ENCODE peak calls at places on chromosomes 11 and 22, in nine cellular contexts. O is IMR-90, E is BJ, Z is sigmoid colon, M is NB4, J is cardiac fibroblast, Y is GM06990, Q is A549, W is foreskin fibroblast. S is an unnamed sample.

GRCh38 chr11:2097998-2098690 is 41.0 kb downstream of the IGF2 start:
- DNase-seq in O (no peak), E (no peak), Z (peak), M (no peak), J (no peak), Y (no peak), Q (no peak), W (no peak), S (no peak)

GRCh38 chr11:110434952-110435779 is 5.4 kb downstream of the FDX1 start:
- DNase-seq in O (no peak), E (no peak), Z (no peak), M (no peak), J (peak), Y (no peak), Q (no peak), W (no peak), S (peak)

GRCh38 chr11:97732011-97732632 is 1288.6 kb upstream of the CNTN5 start:
- DNase-seq in O (no peak), E (no peak), Z (no peak), M (no peak), J (no peak), Y (no peak), Q (no peak), W (no peak), S (no peak)

GRCh38 chr11:13463779-13464290 is 813 bp upstream of the BTBD10 start:
- DNase-seq in O (no peak), E (no peak), Z (no peak), M (peak), J (no peak), Y (no peak), Q (peak), W (peak), S (peak)

GRCh38 chr22:41078975-41079374 is 13.4 kb upstream of the EP300 start:
- DNase-seq in O (no peak), E (no peak), Z (no peak), M (no peak), J (no peak), Y (no peak), Q (no peak), W (no peak), S (no peak)

GRCh38 chr22:22687638-22688500 is 43.5 kb downstream of the GGTLC2 start:
- DNase-seq in O (peak), E (no peak), Z (no peak), M (peak), J (peak), Y (no peak), Q (no peak), W (peak), S (peak)

GRCh38 chr11:128450882-128451647 is 136.3 kb downstream of the ETS1 start:
- DNase-seq in O (no peak), E (no peak), Z (no peak), M (no peak), J (no peak), Y (no peak), Q (no peak), W (no peak), S (no peak)

GRCh38 chr11:24509114-24509513 is 12.3 kb downstream of the LUZP2 start:
- DNase-seq in O (peak), E (no peak), Z (no peak), M (no peak), J (peak), Y (no peak), Q (no peak), W (no peak), S (peak)

GRCh38 chr11:66015094-66015881 is 3.5 kb downstream of the CST6 start:
- DNase-seq in O (no peak), E (no peak), Z (no peak), M (no peak), J (peak), Y (no peak), Q (no peak), W (peak), S (no peak)

GRCh38 chr11:95917188-95918036 is 6.5 kb downstream of the MTMR2 start:
- DNase-seq in O (peak), E (no peak), Z (no peak), M (no peak), J (peak), Y (no peak), Q (no peak), W (no peak), S (no peak)

GRCh38 chr22:40187389-40187788 is 9.7 kb downstream of the TNRC6B start:
- DNase-seq in O (no peak), E (no peak), Z (no peak), M (no peak), J (no peak), Y (no peak), Q (no peak), W (no peak), S (no peak)

GRCh38 chr11:34926831-34927132 is 10.4 kb downstream of the PDHX start:
- DNase-seq in O (peak), E (no peak), Z (no peak), M (no peak), J (no peak), Y (no peak), Q (no peak), W (no peak), S (no peak)

GRCh38 chr11:62186195-62186594 is 3.8 kb upstream of the SCGB1D1 start:
- DNase-seq in O (no peak), E (no peak), Z (no peak), M (no peak), J (no peak), Y (no peak), Q (no peak), W (no peak), S (no peak)

GRCh38 chr22:29690481-29690880 is 29.3 kb upstream of the CABP7 start:
- DNase-seq in O (no peak), E (no peak), Z (no peak), M (no peak), J (no peak), Y (no peak), Q (no peak), W (peak), S (no peak)

GRCh38 chr11:2796091-2796490 is 89.5 kb downstream of the CDKN1C start:
- DNase-seq in O (no peak), E (no peak), Z (peak), M (no peak), J (no peak), Y (no peak), Q (no peak), W (no peak), S (no peak)

GRCh38 chr11:12496181-12497025 is 119.0 kb downstream of the PARVA start:
- DNase-seq in O (peak), E (no peak), Z (no peak), M (no peak), J (no peak), Y (no peak), Q (no peak), W (no peak), S (no peak)

GRCh38 chr22:29016067-29016938 is 45.3 kb downstream of the C22orf31 start:
- DNase-seq in O (no peak), E (no peak), Z (no peak), M (no peak), J (no peak), Y (no peak), Q (no peak), W (no peak), S (no peak)

GRCh38 chr22:37021710-37022482 is 2.4 kb downstream of the MPST start:
- DNase-seq in O (peak), E (no peak), Z (no peak), M (peak), J (peak), Y (no peak), Q (no peak), W (peak), S (peak)

GRCh38 chr22:27241430-27242110 is 560.0 kb downstream of the MN1 start:
- DNase-seq in O (no peak), E (no peak), Z (no peak), M (no peak), J (peak), Y (no peak), Q (no peak), W (no peak), S (no peak)

GRCh38 chr11:134139873-134140331 is 71.0 kb downstream of the JAM3 start:
- DNase-seq in O (peak), E (peak), Z (peak), M (peak), J (peak), Y (no peak), Q (peak), W (peak), S (peak)

GRCh38 chr11:111081021-111081511 is 164.5 kb upstream of the POU2AF2 start:
- DNase-seq in O (peak), E (no peak), Z (no peak), M (no peak), J (peak), Y (no peak), Q (no peak), W (no peak), S (no peak)

GRCh38 chr22:30017824-30018223 is 62.4 kb upstream of the HORMAD2 start:
- DNase-seq in O (no peak), E (no peak), Z (no peak), M (no peak), J (no peak), Y (no peak), Q (no peak), W (no peak), S (no peak)

GRCh38 chr11:62394825-62395538 is 23.9 kb upstream of the SCGB1A1 start:
- DNase-seq in O (peak), E (peak), Z (peak), M (peak), J (peak), Y (no peak), Q (peak), W (peak), S (peak)

GRCh38 chr22:23146842-23147205 is 1.5 kb downstream of the RAB36 start:
- DNase-seq in O (no peak), E (no peak), Z (no peak), M (no peak), J (no peak), Y (no peak), Q (no peak), W (no peak), S (no peak)

GRCh38 chr11:131370090-131370751 is at the start of gene NTM:
- DNase-seq in O (peak), E (no peak), Z (peak), M (no peak), J (peak), Y (no peak), Q (no peak), W (peak), S (peak)
- H3K4me3 ChIP-seq in O (no peak), E (no peak), Z (peak), M (no peak), J (no peak), Y (no peak), Q (no peak), W (peak), S (peak)

DNA sequence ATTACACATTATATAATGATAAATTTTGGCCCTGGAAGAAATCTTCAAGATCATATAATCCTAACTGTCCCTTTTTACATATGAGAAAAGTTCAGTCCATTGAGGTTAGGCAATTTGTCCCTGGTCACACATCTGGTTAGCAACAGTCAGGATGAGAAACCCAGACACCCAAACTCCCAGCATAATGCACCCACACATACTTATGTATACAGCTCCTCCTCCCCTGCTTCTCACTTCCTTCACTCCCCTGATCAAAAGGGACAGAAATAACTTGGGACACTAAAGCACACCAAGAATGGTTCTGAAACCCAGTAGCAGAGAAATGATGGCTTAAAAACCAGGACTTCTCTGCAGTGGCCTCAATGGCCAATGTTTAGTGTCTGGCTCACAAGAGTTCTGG is 11.1 kb downstream of the NUMA1 start:
- DNase-seq in O (no peak), E (no peak), Z (no peak), M (peak), J (no peak), Y (no peak), Q (no peak), W (peak), S (no peak)
- H3K4me3 ChIP-seq in O (peak), E (no peak), Z (no peak), M (peak), J (peak), Y (peak), Q (no peak), W (peak), S (no peak)

GRCh38 chr11:47551086-47551485 is 1.8 kb downstream of the CELF1 start:
- DNase-seq in O (peak), E (no peak), Z (no peak), M (peak), J (no peak), Y (no peak), Q (peak), W (peak), S (peak)
- H3K4me3 ChIP-seq in O (no peak), E (no peak), Z (no peak), M (peak), J (peak), Y (peak), Q (peak), W (peak), S (peak)

DNA sequence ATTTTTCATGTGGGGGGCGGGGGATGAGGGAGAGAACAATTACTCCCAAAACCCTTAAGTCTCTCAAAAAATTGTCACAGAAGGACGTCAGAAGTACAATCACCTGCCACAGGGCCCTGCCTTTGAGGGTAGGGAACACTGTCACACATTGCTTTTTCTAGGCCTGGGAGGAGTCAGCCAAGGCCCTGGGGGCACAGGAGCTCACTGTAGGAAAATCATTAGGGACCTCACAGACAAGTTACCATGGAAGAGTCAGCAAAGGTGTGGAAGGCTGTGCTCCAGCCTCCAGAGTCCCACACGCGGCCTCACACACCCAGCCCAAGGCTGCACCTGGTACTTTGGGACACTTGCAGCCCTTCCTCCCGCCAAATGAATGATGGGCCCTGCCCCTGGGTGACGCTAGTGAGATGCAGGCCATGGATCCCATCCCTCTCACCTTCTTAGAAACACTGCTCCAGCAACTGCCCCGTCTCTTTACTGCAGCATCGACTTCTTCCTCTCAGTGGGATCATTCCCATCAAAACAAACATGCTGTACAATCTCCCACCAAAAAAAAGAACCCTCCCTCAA is 3.3 kb downstream of the PLEKHA7 start:
- DNase-seq in O (no peak), E (no peak), Z (peak), M (no peak), J (no peak), Y (no peak), Q (no peak), W (no peak), S (no peak)
- H3K4me3 ChIP-seq in O (no peak), E (no peak), Z (no peak), M (no peak), J (no peak), Y (no peak), Q (no peak), W (no peak), S (no peak)

DNA sequence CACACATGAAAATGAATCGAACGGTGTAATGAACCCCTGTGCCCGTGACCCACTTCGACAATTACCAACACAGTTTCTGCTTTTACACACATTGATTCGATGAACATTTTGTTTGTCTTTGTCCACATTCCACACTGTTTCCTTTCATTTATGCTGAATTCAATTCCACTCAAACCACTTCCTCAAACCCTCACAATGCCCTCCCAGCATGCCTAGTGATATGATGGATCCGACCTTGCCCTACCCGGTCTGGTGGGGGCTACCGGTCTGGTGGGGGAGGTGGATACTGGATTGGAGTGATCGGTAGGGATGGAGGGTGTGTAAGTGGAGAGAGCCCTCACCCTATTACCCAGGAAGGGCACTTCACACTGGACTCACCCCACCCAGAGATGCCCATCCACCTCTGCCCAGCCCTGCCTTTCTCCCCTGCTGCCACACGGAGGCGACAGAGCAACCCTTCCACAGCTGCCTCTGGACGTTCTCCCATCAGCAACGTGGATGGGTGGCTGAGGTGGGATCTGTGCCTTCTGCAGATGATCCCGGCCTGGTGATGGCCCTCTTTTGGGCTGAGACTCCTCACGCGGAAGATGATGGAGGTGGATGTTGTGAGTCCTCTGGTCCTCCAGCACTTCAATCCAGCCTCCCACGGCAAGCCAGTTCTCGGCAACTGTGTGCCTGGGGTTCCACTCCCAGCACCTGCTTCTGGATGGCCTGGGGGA is 33.0 kb upstream of the P2RY2 start:
- DNase-seq in O (peak), E (no peak), Z (peak), M (peak), J (peak), Y (peak), Q (peak), W (peak), S (peak)
- H3K4me3 ChIP-seq in O (no peak), E (no peak), Z (no peak), M (peak), J (no peak), Y (no peak), Q (no peak), W (no peak), S (no peak)